ENCODE peak calls at places on chromosomes 13 and 19, in eight cellular contexts. C is stimulated activated CD4-positive, alpha-beta T cell treated with anti-CD3 and anti-CD28 coated beads, Interleukin-4, amount 100 ng/mL, for 1 hour; P is nucleus accumbens; M is stimulated activated naive CD8-positive, alpha-beta T cell treated with anti-CD3 and anti-CD28 coated beads, Interleukin-15, Interleukin-2, amounts not matched to agents 100 U/mL and 50 U/mL, for 24 hours; V is ovary; O is iris pigment epithelial cell; L is NCI-H774; I is stimulated activated effector memory CD8-positive, alpha-beta T cell treated with anti-CD3 and anti-CD28 coated beads, Interleukin-12 subunit alpha, Interleukin-12 subunit beta, amount 100 ng/mL, for 72 hours. Z is an unnamed sample.

GRCh38 chr13:108963846-108964600 is 334.6 kb downstream of the MYO16 start:
- DNase-seq in V (no peak), L (no peak), O (peak), P (no peak), I (no peak), M (no peak), C (no peak), Z (no peak)

GRCh38 chr13:20415288-20415644 is 110.4 kb downstream of the CRYL1 start:
- DNase-seq in V (no peak), M (no peak), I (no peak), O (no peak), L (no peak), C (no peak), P (no peak), Z (no peak)

GRCh38 chr13:99646866-99647592 is 145.8 kb downstream of the TM9SF2 start:
- DNase-seq in I (no peak), O (no peak), C (no peak), P (no peak), M (no peak), V (no peak), L (no peak), Z (no peak)

GRCh38 chr13:86563308-86563707 is 764.1 kb upstream of the SLITRK6 start:
- DNase-seq in I (no peak), C (no peak), M (no peak), V (no peak), L (no peak), P (no peak), O (peak), Z (no peak)

GRCh38 chr13:114064516-114065140 is 67.8 kb downstream of the RASA3 start:
- DNase-seq in M (peak), O (peak), P (peak), V (peak), L (no peak), I (no peak), C (no peak), Z (peak)

GRCh38 chr19:1218751-1219567 is 13.4 kb downstream of the STK11 start:
- DNase-seq in M (no peak), I (no peak), V (no peak), O (no peak), P (no peak), C (no peak), L (no peak), Z (no peak)

GRCh38 chr19:39224910-39225309 is 19.9 kb downstream of the IFNL3 start:
- DNase-seq in V (no peak), P (no peak), I (no peak), O (no peak), M (no peak), C (no peak), L (no peak), Z (no peak)

GRCh38 chr19:33773704-33774624 is 22.7 kb upstream of the KCTD15 start:
- DNase-seq in I (no peak), C (no peak), O (no peak), P (no peak), L (no peak), M (no peak), V (no peak), Z (no peak)

GRCh38 chr13:76707360-76707759 is 178.8 kb downstream of the KCTD12 start:
- DNase-seq in C (no peak), I (no peak), P (no peak), M (no peak), L (no peak), V (no peak), O (peak), Z (no peak)

GRCh38 chr13:29767006-29767405 is 83.4 kb downstream of the UBL3 start:
- DNase-seq in C (no peak), I (no peak), M (no peak), L (no peak), P (no peak), V (no peak), O (no peak), Z (peak)

GRCh38 chr19:47379398-47379938 is 30.4 kb downstream of the DHX34 start:
- DNase-seq in I (no peak), M (no peak), O (no peak), L (no peak), V (no peak), P (peak), C (no peak), Z (peak)

Z was measured in putamen.